ENCODE peak calls at places on chromosomes 6 and 20, in four cellular contexts. F is activated CD8-positive, alpha-beta memory T cell treated with anti-CD3 and anti-CD28 coated beads, Interleukin-2, amount 50 U/mL, for 4 hours; O is NCI-H524; D is activated T-cell treated with anti-CD3 and anti-CD28 coated beads for 1 hour. Q is an unnamed sample.
A peak's percentile ranks its signal among the peaks of the same experiment; 100 is the strongest.

GRCh38 chr6:52376763-52377162 is 14.8 kb downstream of the PAQR8 start:
- DNase-seq in F (no peak), O (no peak), D (no peak), Q (no peak)

GRCh38 chr6:39901670-39902069 is 32.6 kb downstream of the MOCS1 start:
- DNase-seq in F (no peak), O (no peak), D (no peak), Q (no peak)

GRCh38 chr6:51214442-51214841 is 395.8 kb downstream of the TFAP2B start:
- DNase-seq in F (no peak), O (no peak), D (no peak), Q (no peak)

GRCh38 chr6:141848029-141848890 is 284.5 kb upstream of the GJE1 start:
- DNase-seq in F (no peak), O (no peak), D (no peak), Q (no peak)

GRCh38 chr20:22070546-22070945 is 365.1 kb downstream of the PAX1 start:
- DNase-seq in F (no peak), O (no peak), D (no peak), Q (no peak)

GRCh38 chr20:21618697-21619421 is 86.6 kb upstream of the PAX1 start:
- DNase-seq in F (no peak), O (no peak), D (no peak), Q (no peak)

GRCh38 chr6:15628499-15629131 is 34.2 kb downstream of the DTNBP1 start:
- DNase-seq in F (peak; percentile 59), O (no peak), D (peak; percentile 2), Q (peak; percentile 68)

GRCh38 chr6:44431118-44431725 is 43.7 kb downstream of the CDC5L start:
- DNase-seq in F (peak; percentile 29), O (peak; percentile 10), D (peak; percentile 17), Q (peak; percentile 83)

GRCh38 chr6:159097256-159097655 is 52.5 kb upstream of the TAGAP start:
- DNase-seq in F (peak; percentile 66), O (no peak), D (no peak), Q (no peak)

GRCh38 chr6:25138697-25139051 is 140.5 kb upstream of the CARMIL1 start:
- DNase-seq in F (no peak), O (no peak), D (no peak), Q (peak; percentile 60)

GRCh38 chr20:4052139-4052480 is 36.8 kb upstream of the RNF24 start:
- DNase-seq in F (no peak), O (no peak), D (no peak), Q (peak; percentile 53)

GRCh38 chr6:32108094-32108627 is 977 bp downstream of the TNXB start:
- DNase-seq in F (no peak), O (no peak), D (no peak), Q (peak; percentile 61)

GRCh38 chr6:99099243-99099642 is 151.5 kb upstream of the FBXL4 start:
- DNase-seq in F (no peak), O (no peak), D (no peak), Q (no peak)